ENCODE peak calls at places on chromosomes 12 and 14, in nine cellular contexts. J, A, Q, E, N, Y, H, Z and L are unnamed samples.

GRCh38 chr12:108629824-108630476 is 3.7 kb downstream of the SELPLG start:
- DNase-seq in J (peak; percentile 44), A (peak; percentile 44), Q (peak; percentile 20), E (no peak), N (peak; percentile 63), Y (no peak), H (peak; percentile 44), Z (no peak), L (no peak)

GRCh38 chr14:44529026-44529425 is 21.9 kb upstream of the FSCB start:
- DNase-seq in J (no peak), A (no peak), Q (no peak), E (no peak), N (no peak), Y (no peak), H (no peak), Z (no peak), L (no peak)

GRCh38 chr14:69149461-69150244 is 3.3 kb downstream of the DCAF5 start:
- DNase-seq in J (no peak), A (no peak), Q (no peak), E (no peak), N (no peak), Y (no peak), H (no peak), Z (no peak), L (no peak)

GRCh38 chr12:111330800-111331752 is 37.8 kb downstream of the PHETA1 start:
- DNase-seq in J (no peak), A (peak; percentile 42), Q (no peak), E (peak; percentile 15), N (no peak), Y (no peak), H (no peak), Z (no peak), L (peak; percentile 76)

GRCh38 chr14:72744416-72745120 is 149.3 kb downstream of the DPF3 start:
- DNase-seq in J (no peak), A (no peak), Q (no peak), E (no peak), N (no peak), Y (no peak), H (no peak), Z (no peak), L (no peak)

GRCh38 chr12:29519585-29520182 is 22.2 kb upstream of the OVCH1 start:
- DNase-seq in J (no peak), A (peak; percentile 57), Q (no peak), E (peak; percentile 44), N (no peak), Y (peak; percentile 40), H (no peak), Z (no peak), L (peak; percentile 56)

GRCh38 chr12:51362747-51363342 is 16.4 kb upstream of the CELA1 start:
- DNase-seq in J (no peak), A (no peak), Q (no peak), E (no peak), N (no peak), Y (no peak), H (no peak), Z (no peak), L (no peak)

GRCh38 chr12:110533607-110534006 is 31.5 kb downstream of the RAD9B start:
- DNase-seq in J (no peak), A (no peak), Q (no peak), E (no peak), N (no peak), Y (no peak), H (no peak), Z (no peak), L (no peak)

GRCh38 chr12:127677537-127678131 is 589.3 kb upstream of the TMEM132C start:
- DNase-seq in J (peak; percentile 46), A (peak; percentile 73), Q (peak; percentile 57), E (peak; percentile 60), N (peak; percentile 65), Y (peak; percentile 49), H (no peak), Z (peak; percentile 67), L (peak; percentile 40)

GRCh38 chr14:102272392-102272791 is 32.6 kb downstream of the MOK start:
- DNase-seq in J (no peak), A (no peak), Q (no peak), E (no peak), N (no peak), Y (no peak), H (no peak), Z (no peak), L (no peak)

GRCh38 chr14:23114669-23115491 is 4.2 kb downstream of the CEBPE start:
- DNase-seq in J (peak; percentile 69), A (no peak), Q (no peak), E (peak; percentile 85), N (no peak), Y (no peak), H (no peak), Z (no peak), L (peak; percentile 92)

GRCh38 chr12:103495158-103495782 is 498 bp downstream of the C12orf42 start:
- DNase-seq in J (no peak), A (peak; percentile 43), Q (no peak), E (no peak), N (no peak), Y (peak; percentile 30), H (peak; percentile 21), Z (peak; percentile 39), L (no peak)

GRCh38 chr14:91258021-91258618 is 13.6 kb upstream of the GPR68 start:
- DNase-seq in J (no peak), A (no peak), Q (no peak), E (no peak), N (peak; percentile 56), Y (no peak), H (no peak), Z (no peak), L (no peak)

GRCh38 chr14:89386214-89386886 is 30.7 kb downstream of the FOXN3 start:
- DNase-seq in J (no peak), A (no peak), Q (no peak), E (no peak), N (no peak), Y (no peak), H (no peak), Z (peak; percentile 54), L (no peak)

GRCh38 chr14:29521526-29522137 is 406.0 kb downstream of the PRKD1 start:
- DNase-seq in J (peak; percentile 10), A (no peak), Q (no peak), E (no peak), N (no peak), Y (peak; percentile 22), H (no peak), Z (no peak), L (peak; percentile 6)

GRCh38 chr14:50711043-50711442 is 42.9 kb upstream of the SAV1 start:
- DNase-seq in J (no peak), A (no peak), Q (no peak), E (no peak), N (no peak), Y (no peak), H (no peak), Z (no peak), L (no peak)

GRCh38 chr12:123150273-123150803 is 552 bp downstream of the PITPNM2 start:
- DNase-seq in J (no peak), A (no peak), Q (no peak), E (no peak), N (peak; percentile 63), Y (no peak), H (no peak), Z (peak; percentile 68), L (no peak)

GRCh38 chr12:124915249-124916236 is 1.1 kb upstream of the UBC start:
- DNase-seq in J (no peak), A (peak; percentile 45), Q (peak; percentile 57), E (no peak), N (no peak), Y (no peak), H (no peak), Z (peak; percentile 73), L (no peak)

GRCh38 chr14:51533160-51533559 is 118.5 kb upstream of the FRMD6 start:
- DNase-seq in J (peak; percentile 23), A (no peak), Q (no peak), E (no peak), N (no peak), Y (no peak), H (no peak), Z (no peak), L (peak; percentile 49)

GRCh38 chr12:5441497-5442236 is 9.8 kb downstream of the NTF3 start:
- DNase-seq in J (no peak), A (no peak), Q (no peak), E (no peak), N (no peak), Y (no peak), H (no peak), Z (no peak), L (no peak)

GRCh38 chr14:90616881-90617280 is 199.3 kb downstream of the TTC7B start:
- DNase-seq in J (no peak), A (no peak), Q (no peak), E (no peak), N (no peak), Y (no peak), H (no peak), Z (no peak), L (no peak)